ENCODE peak calls at places on chromosomes 16 and 17, in eight cellular contexts. R, P, Q, T, B, N, U and C are unnamed samples.

GRCh38 chr16:67177743-67178699 is 5.7 kb downstream of the MATCAP1 start:
- DNase-seq in U (peak; percentile 98), T (peak; percentile 76), B (peak; percentile 82), Q (peak; percentile 81), R (peak; percentile 83), N (peak; percentile 95), P (peak; percentile 70), C (peak; percentile 78)

GRCh38 chr17:28174352-28175046 is 132.0 kb downstream of the NLK start:
- DNase-seq in Q (no peak), U (no peak), R (no peak), P (no peak), T (no peak), N (peak; percentile 14), B (no peak), C (no peak)

GRCh38 chr17:19284005-19284959 is 47.1 kb downstream of the EPN2 start:
- DNase-seq in N (no peak), T (no peak), B (no peak), P (no peak), U (no peak), R (no peak), Q (no peak), C (no peak)

GRCh38 chr16:50627419-50627818 is 53.7 kb downstream of the SNX20 start:
- DNase-seq in B (no peak), N (no peak), Q (no peak), U (peak; percentile 74), R (peak; percentile 91), P (peak; percentile 74), T (no peak), C (peak; percentile 26)

GRCh38 chr16:2213817-2214720 is 571 bp downstream of the PGP start:
- DNase-seq in T (no peak), U (peak; percentile 40), B (no peak), Q (no peak), N (no peak), R (no peak), P (no peak), C (no peak)

GRCh38 chr16:15682105-15682570 is 32.1 kb downstream of the NDE1 start:
- DNase-seq in R (no peak), B (peak; percentile 50), Q (no peak), U (peak; percentile 78), P (no peak), N (peak; percentile 50), T (peak; percentile 80), C (peak; percentile 48)

GRCh38 chr17:79690988-79691836 is 39.5 kb upstream of the ENPP7 start:
- DNase-seq in N (no peak), Q (no peak), T (no peak), P (no peak), R (no peak), U (no peak), B (no peak), C (no peak)

GRCh38 chr17:75753193-75753513 is 11.8 kb downstream of the GALK1 start:
- DNase-seq in B (no peak), R (no peak), T (no peak), P (no peak), N (no peak), U (no peak), Q (no peak), C (no peak)

GRCh38 chr16:50459681-50460080 is 88.5 kb upstream of the NKD1 start:
- DNase-seq in N (no peak), T (no peak), U (no peak), R (peak; percentile 27), P (no peak), B (no peak), Q (no peak), C (no peak)

GRCh38 chr17:30924341-30924740 is 2.6 kb downstream of the ADAP2 start:
- DNase-seq in T (no peak), U (peak; percentile 24), N (no peak), B (no peak), R (peak; percentile 28), P (no peak), Q (no peak), C (no peak)

GRCh38 chr16:52554334-52554733 is 7.4 kb upstream of the TOX3 start:
- DNase-seq in B (no peak), U (no peak), Q (no peak), P (no peak), N (no peak), T (no peak), R (no peak), C (no peak)

DNA sequence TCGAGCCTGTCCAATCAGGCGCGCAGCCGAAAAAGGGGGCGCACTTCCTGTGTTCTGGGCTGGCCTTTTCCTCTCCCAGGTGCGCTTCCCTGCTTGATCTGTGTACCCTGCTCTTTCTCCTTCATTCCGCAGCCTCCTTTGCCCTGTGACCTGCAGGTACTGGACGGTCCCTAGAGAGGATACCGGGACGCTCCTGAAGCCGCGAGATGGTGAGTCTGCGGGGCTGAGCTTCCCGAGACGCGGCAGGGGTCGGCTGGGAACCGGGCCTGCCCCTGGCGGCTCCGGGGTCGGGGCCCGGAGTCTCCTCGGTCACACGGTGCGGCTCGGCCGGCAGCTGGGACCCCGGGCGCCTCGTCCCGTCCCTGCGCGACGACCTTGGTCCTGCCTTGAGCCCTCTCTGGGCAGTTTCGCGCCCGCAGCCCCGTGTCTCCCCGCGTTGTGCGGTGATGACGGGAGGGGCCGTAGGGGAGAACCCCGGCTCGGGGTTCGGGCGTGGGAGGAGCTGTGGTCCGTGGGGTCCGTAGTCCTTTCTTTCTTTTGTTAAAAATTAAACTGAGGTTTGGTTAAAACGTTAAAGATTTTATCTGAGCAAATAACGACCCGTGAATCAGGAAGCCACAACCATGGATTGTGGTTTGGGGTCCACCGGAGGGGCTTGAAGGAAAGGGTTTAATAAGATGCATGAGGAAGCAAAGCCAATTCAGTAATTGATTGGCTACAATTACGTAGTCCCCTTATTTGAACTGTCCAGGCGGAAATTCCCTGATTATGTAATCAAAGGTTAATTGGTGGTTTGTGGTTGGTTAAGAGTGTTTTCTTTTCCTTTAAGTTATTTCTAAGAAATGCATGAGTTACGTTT is 172.8 kb upstream of the ZNF267 start:
- DNase-seq in P (peak; percentile 90), B (peak; percentile 83), R (peak; percentile 91), N (no peak), Q (peak; percentile 79), U (peak; percentile 97), T (peak; percentile 79), C (peak; percentile 95)
- H3K27ac ChIP-seq in P (peak overlapping the region; percentile 58), B (peak overlapping the region; percentile 63), R (peak overlapping the region; percentile 27), N (peak overlapping the region; percentile 47), Q (no peak overlapping the region), U (no peak overlapping the region), T (peak overlapping the region; percentile 90), C (no peak overlapping the region)

DNA sequence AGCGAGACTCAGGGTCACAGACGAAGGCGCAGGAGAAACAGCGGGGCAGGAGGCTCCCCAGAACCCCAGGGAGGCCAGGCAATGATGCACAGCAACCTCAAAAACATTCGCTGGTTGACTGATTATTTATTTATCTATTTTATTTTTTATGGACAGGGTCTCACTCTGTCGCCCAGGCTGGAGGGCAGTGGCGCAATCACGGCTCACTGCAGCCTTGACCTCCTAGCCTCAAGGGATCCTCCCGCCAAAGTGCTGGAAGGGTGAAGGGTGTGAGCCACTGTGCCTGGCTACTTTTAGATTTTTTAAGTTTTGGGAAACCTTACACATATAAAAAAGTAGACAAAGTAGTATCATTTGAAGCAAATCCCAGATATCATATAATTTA is 83.5 kb downstream of the ZNF778 start:
- DNase-seq in R (no peak), P (no peak), U (no peak), Q (no peak), T (no peak), N (no peak), B (no peak), C (no peak)
- H3K27ac ChIP-seq in R (peak overlapping the region; percentile 85), P (peak overlapping the region; percentile 51), U (no peak overlapping the region), Q (peak overlapping the region; percentile 80), T (peak overlapping the region; percentile 95), N (peak overlapping the region; percentile 99), B (peak overlapping the region; percentile 51), C (peak overlapping the region; percentile 68)

GRCh38 chr16:69087161-69087581 is 18.3 kb upstream of the HAS3 start:
- DNase-seq in R (no peak), P (no peak), U (no peak), Q (no peak), N (no peak), T (no peak), B (no peak), C (no peak)

GRCh38 chr16:69089091-69089912 is 16.2 kb upstream of the HAS3 start:
- DNase-seq in U (peak; percentile 75), R (no peak), N (no peak), T (peak; percentile 35), B (peak; percentile 55), Q (no peak), P (no peak), C (peak; percentile 66)

GRCh38 chr16:69085032-69085695 is 20.3 kb upstream of the HAS3 start:
- DNase-seq in U (no peak), Q (no peak), P (no peak), B (no peak), R (no peak), T (no peak), N (no peak), C (no peak)

GRCh38 chr16:69084301-69084700 is 21.2 kb upstream of the HAS3 start:
- DNase-seq in B (no peak), R (no peak), T (no peak), U (no peak), P (no peak), N (no peak), Q (no peak), C (no peak)

DNA sequence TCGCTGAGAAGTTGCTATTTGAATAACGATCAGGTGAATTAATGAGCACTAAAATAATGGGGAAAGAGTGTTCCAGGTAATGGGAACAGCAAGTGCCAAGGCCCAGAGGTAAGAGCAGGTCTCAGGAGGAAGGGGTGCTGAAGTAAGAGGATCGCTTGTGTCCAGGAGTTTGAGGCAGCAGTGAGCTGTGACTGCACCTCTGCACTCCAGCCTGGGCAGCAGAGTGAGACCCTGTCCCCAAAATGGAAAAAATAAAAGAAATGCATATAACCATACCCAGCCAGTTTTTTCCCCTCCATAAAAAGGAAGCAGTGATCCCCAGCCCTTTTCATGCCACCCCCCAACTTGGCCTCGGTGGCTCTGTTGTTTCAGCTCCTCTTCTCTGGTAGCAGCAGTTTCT is 16.8 kb upstream of the HAS3 start:
- DNase-seq in R (no peak), B (no peak), Q (no peak), T (no peak), P (no peak), U (no peak), N (no peak), C (no peak)
- H3K27ac ChIP-seq in R (no peak overlapping the region), B (peak overlapping the region; percentile 9), Q (no peak overlapping the region), T (peak overlapping the region; percentile 78), P (no peak overlapping the region), U (peak overlapping the region; percentile 55), N (peak overlapping the region; percentile 66), C (no peak overlapping the region)

GRCh38 chr17:57104461-57105175 is 19.6 kb downstream of the AKAP1 start:
- DNase-seq in R (no peak), T (no peak), Q (no peak), B (no peak), P (no peak), N (no peak), U (no peak), C (no peak)

GRCh38 chr17:57108656-57109392 is 23.8 kb downstream of the AKAP1 start:
- DNase-seq in U (no peak), Q (peak; percentile 75), P (peak; percentile 71), B (no peak), R (no peak), T (no peak), N (no peak), C (no peak)

GRCh38 chr17:57106107-57106835 is 21.2 kb downstream of the AKAP1 start:
- DNase-seq in Q (peak; percentile 87), T (peak; percentile 57), U (peak; percentile 64), P (no peak), B (no peak), R (no peak), N (no peak), C (no peak)

GRCh38 chr17:57107498-57108101 is 22.6 kb downstream of the AKAP1 start:
- DNase-seq in N (peak; percentile 30), T (peak; percentile 71), P (no peak), B (peak; percentile 58), Q (no peak), U (no peak), R (no peak), C (no peak)

GRCh38 chr17:57106836-57107497 is 21.9 kb downstream of the AKAP1 start:
- DNase-seq in U (no peak), B (no peak), P (no peak), Q (no peak), T (no peak), R (no peak), N (no peak), C (no peak)
- H3K27ac ChIP-seq in U (peak overlapping the region; percentile 69), B (peak overlapping the region; percentile 13), P (peak overlapping the region; percentile 1), Q (peak overlapping the region; percentile 92), T (peak overlapping the region; percentile 63), R (peak overlapping the region; percentile 9), N (peak overlapping the region; percentile 67), C (no peak overlapping the region)